ENCODE peak calls at places on chromosomes 5 and 9, in eight cellular contexts. U is LNCaP clone FGC; C is EH; S is left colon; J is tibial artery; R is CD4-positive, alpha-beta T cell; T is foreskin keratinocyte; W is natural killer cell. D is an unnamed sample.

GRCh38 chr5:107538331-107539162 is 132.2 kb downstream of the EFNA5 start:
- DNase-seq in S (no peak), J (no peak), R (no peak), T (no peak), C (peak), W (no peak), U (no peak), D (no peak)

GRCh38 chr5:97839338-97840081 is 656.5 kb upstream of the RIOK2 start:
- DNase-seq in J (no peak), T (no peak), U (peak), R (no peak), C (peak), W (no peak), S (no peak), D (no peak)

GRCh38 chr9:137227057-137227852 is at the start of gene RNF224:
- DNase-seq in J (peak), C (peak), U (peak), W (peak), S (peak), T (no peak), R (peak), D (no peak)

GRCh38 chr5:28286566-28286965 is 1248.2 kb upstream of the CDH9 start:
- DNase-seq in U (no peak), S (no peak), T (peak), R (no peak), J (no peak), C (no peak), W (no peak), D (no peak)

GRCh38 chr5:139683295-139684271 is 35.4 kb downstream of the CXXC5 start:
- DNase-seq in R (no peak), W (no peak), T (no peak), C (no peak), U (no peak), S (no peak), J (no peak), D (no peak)

GRCh38 chr9:93308158-93308602 is 124.2 kb downstream of the WNK2 start:
- DNase-seq in W (no peak), S (peak), R (no peak), U (no peak), C (no peak), J (no peak), T (no peak), D (no peak)

GRCh38 chr5:139543423-139543991 is 17.6 kb upstream of the UBE2D2 start:
- DNase-seq in R (peak), W (peak), J (peak), S (peak), T (no peak), U (no peak), C (peak), D (peak)

GRCh38 chr5:74641014-74641777 is 668 bp upstream of the ENC1 start:
- DNase-seq in T (peak), S (peak), W (peak), U (no peak), C (peak), J (peak), R (peak), D (peak)

GRCh38 chr9:97788763-97789663 is 64.0 kb upstream of the FOXE1 start:
- DNase-seq in W (no peak), T (no peak), U (no peak), C (peak), J (no peak), R (no peak), S (no peak), D (no peak)

GRCh38 chr5:119036101-119036762 is 34.7 kb upstream of the DMXL1 start:
- DNase-seq in U (peak), J (no peak), W (no peak), C (peak), S (no peak), T (peak), R (no peak), D (peak)

GRCh38 chr9:126844085-126844484 is 16.4 kb upstream of the ZBTB34 start:
- DNase-seq in T (peak), U (no peak), R (no peak), W (no peak), J (no peak), C (peak), S (no peak), D (no peak)

GRCh38 chr9:114001410-114001685 is 76.8 kb downstream of the AMBP start:
- DNase-seq in T (no peak), C (no peak), S (no peak), R (no peak), U (no peak), J (no peak), W (no peak), D (no peak)

GRCh38 chr9:112338561-112338960 is 5.1 kb upstream of the PTBP3 start:
- DNase-seq in R (no peak), U (no peak), C (peak), S (no peak), W (no peak), J (no peak), T (no peak), D (no peak)

GRCh38 chr5:108801776-108802175 is 54.1 kb downstream of the FER start:
- DNase-seq in C (peak), W (no peak), S (no peak), J (no peak), R (no peak), U (no peak), T (peak), D (no peak)

GRCh38 chr5:77874691-77875090 is 98.6 kb upstream of the TBCA start:
- DNase-seq in W (no peak), R (no peak), C (no peak), U (no peak), T (no peak), S (no peak), J (no peak), D (no peak)